ENCODE peak calls at places on chromosomes 3 and 15, in six cellular contexts. G is astrocyte, W is HCT116, N is fibroblast of lung, Q is GM23338, L is PC-3. X is an unnamed sample. For H4K20me1, the result is how much of the 10 kb centered on the place peaks cover.

GRCh38 chr15:99135194-99135593 is 30.3 kb downstream of the SYNM start:
- DNase-seq in G (no peak), W (no peak), N (no peak), Q (no peak), L (peak), X (no peak)

GRCh38 chr15:66619152-66619903 is 53.5 kb upstream of the LCTL start:
- DNase-seq in G (peak), W (peak), N (peak), Q (peak), L (peak), X (peak)

GRCh38 chr3:47009225-47010049 is 30.0 kb downstream of the NBEAL2 start:
- DNase-seq in G (peak), W (no peak), N (peak), Q (peak), L (no peak), X (peak)

GRCh38 chr3:144085964-144086363 is 114.3 kb downstream of the DIPK2A start:
- DNase-seq in G (no peak), W (no peak), N (peak), Q (no peak), L (peak), X (peak)

GRCh38 chr3:19947549-19948071 is 713 bp downstream of the RAB5A start:
- DNase-seq in G (peak), W (peak), N (peak), Q (peak), L (peak), X (peak)

GRCh38 chr3:28637742-28638141 is 289.1 kb upstream of the AZI2 start:
- DNase-seq in G (no peak), W (no peak), N (no peak), Q (no peak), L (no peak), X (no peak)

GRCh38 chr3:137765310-137766033 is 1.4 kb downstream of the SOX14 start:
- DNase-seq in G (no peak), W (no peak), N (no peak), Q (peak), L (no peak), X (no peak)

GRCh38 chr3:19232566-19232965 is 84.3 kb downstream of the KCNH8 start:
- DNase-seq in G (no peak), W (no peak), N (no peak), Q (no peak), L (no peak), X (no peak)

GRCh38 chr3:190786898-190787297 is 75.6 kb downstream of the GMNC start:
- DNase-seq in G (no peak), W (no peak), N (no peak), Q (no peak), L (peak), X (no peak)

GRCh38 chr15:90203922-90204321 is 2.8 kb downstream of the SEMA4B start:
- DNase-seq in G (no peak), W (no peak), N (no peak), Q (no peak), L (no peak), X (no peak)

GRCh38 chr3:153572654-153573053 is 410.6 kb downstream of the RAP2B start:
- DNase-seq in G (no peak), W (no peak), N (no peak), Q (no peak), L (no peak), X (no peak)

GRCh38 chr3:9430733-9431132 is 33.3 kb downstream of the SETD5 start:
- DNase-seq in G (no peak), W (no peak), N (no peak), Q (no peak), L (no peak), X (no peak)

GRCh38 chr15:35674873-35675781 is 129.2 kb upstream of the DPH6 start:
- DNase-seq in G (peak), W (no peak), N (peak), Q (peak), L (no peak), X (peak)

GRCh38 chr15:34239151-34239761 is 14.4 kb downstream of the EMC4 start:
- DNase-seq in G (peak), W (peak), N (peak), Q (peak), L (peak), X (peak)

GRCh38 chr15:83977992-83978391 is 257.6 kb upstream of the GOLGA6L4 start:
- DNase-seq in G (no peak), W (no peak), N (no peak), Q (no peak), L (no peak), X (no peak)

GRCh38 chr3:16319723-16320122 is 54.7 kb downstream of the OXNAD1 start:
- DNase-seq in G (no peak), W (no peak), N (no peak), Q (no peak), L (no peak), X (no peak)

DNA sequence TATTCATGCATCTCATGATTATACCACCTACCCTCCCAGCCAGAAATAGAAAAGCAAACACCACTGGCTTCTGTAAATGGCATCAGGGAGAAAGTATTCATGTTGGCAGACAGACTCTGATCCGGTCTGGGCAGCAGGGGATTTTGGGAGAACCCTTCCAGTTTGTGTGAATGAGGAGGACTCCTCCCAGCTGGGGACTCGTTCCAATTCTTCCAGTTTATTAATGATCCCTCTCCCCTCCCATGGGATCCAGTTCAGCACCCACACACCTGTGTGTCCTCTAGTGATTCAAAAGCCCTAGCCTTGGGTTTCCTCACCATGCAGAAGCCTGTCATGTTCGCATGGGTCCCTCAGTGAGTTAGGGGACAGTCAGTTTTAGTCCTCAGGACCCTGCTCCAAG is 110.9 kb downstream of the IQSEC1 start:
- DNase-seq in G (no peak), W (no peak), N (peak), Q (no peak), L (no peak), X (peak)
- H4K20me1 ChIP-seq in G (half or more), W (under half), N (under half), Q (under half), L (under half), X (under half)

DNA sequence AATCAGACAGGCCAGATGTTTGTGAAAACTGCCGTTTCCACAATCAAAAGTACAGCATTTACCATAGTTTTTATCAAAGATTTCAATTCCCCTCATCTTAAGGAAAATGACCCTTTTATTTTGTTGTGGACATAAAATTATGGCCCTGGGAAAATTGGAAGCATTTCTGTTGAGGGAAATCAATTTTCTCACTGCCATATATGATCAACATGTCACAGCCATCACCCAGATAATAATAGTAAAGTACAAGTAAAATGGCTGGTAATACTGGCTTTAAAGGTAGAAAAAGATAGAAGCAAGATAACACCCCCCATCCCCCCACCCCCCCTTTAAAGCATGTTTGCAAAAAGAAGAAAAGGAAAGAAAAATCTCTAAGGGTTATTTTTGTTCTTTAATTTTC is 311.7 kb downstream of the WDR72 start:
- DNase-seq in G (no peak), W (no peak), N (no peak), Q (no peak), L (no peak), X (no peak)
- H3K27ac ChIP-seq in G (no peak), W (no peak), N (no peak), Q (no peak), L (no peak), X (no peak)

GRCh38 chr3:45608885-45609284 is 14.3 kb downstream of the LIMD1 start:
- DNase-seq in G (peak), W (no peak), N (peak), Q (no peak), L (peak), X (peak)

GRCh38 chr3:45611619-45612018 is 17.1 kb downstream of the LIMD1 start:
- DNase-seq in G (no peak), W (no peak), N (peak), Q (no peak), L (peak), X (no peak)

GRCh38 chr3:45608296-45608695 is 13.7 kb downstream of the LIMD1 start:
- DNase-seq in G (no peak), W (no peak), N (no peak), Q (no peak), L (no peak), X (no peak)

GRCh38 chr3:45612138-45612537 is 17.6 kb downstream of the LIMD1 start:
- DNase-seq in G (no peak), W (no peak), N (no peak), Q (no peak), L (no peak), X (no peak)

DNA sequence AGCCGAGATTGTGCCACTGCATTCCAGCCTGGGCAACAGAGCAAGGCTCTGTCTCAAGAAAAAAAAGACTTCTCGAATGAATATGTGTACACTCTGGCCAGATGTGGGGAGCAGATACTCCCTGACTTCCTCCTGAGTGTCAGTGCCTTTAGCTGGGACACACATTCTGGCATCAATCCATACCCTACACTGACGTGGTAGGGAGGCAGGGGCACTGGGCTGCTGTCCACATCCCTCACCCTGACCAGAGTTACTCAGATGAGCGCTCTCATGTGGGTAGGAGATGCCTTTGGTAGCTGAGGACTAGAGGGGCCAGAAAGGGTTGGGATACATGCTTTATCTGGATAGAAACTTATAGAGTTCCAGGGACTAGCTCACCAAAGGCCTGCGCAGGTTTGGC is 15.6 kb downstream of the LIMD1 start:
- DNase-seq in G (no peak), W (no peak), N (no peak), Q (no peak), L (no peak), X (no peak)
- H4K20me1 ChIP-seq in G (half or more), W (under half), N (under half), Q (under half), L (half or more), X (under half)

DNA sequence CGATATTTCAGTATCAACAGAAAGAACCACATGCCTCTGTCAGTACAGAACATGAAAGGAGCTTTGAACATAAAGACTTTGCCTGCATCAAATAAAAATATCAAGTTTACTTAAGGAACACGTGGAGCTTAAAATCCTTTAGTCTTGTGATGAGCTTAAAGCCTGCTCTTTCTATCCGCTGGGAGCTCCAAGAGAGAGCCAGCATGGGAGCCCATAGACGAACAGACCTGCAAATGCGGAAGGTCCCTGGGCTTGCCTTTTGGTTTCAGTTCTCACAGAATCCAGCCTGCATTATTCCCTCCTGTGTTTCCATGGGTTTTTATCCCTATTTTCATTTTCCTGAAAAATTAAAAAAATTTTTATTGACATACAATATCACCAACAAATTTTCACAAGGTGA is 530.6 kb upstream of the RGMA start:
- DNase-seq in G (no peak), W (no peak), N (no peak), Q (no peak), L (no peak), X (no peak)
- H3K27ac ChIP-seq in G (no peak), W (no peak), N (no peak), Q (no peak), L (no peak), X (no peak)

GRCh38 chr3:113628788-113629187 is 67.7 kb downstream of the USF3 start:
- DNase-seq in G (no peak), W (no peak), N (no peak), Q (no peak), L (no peak), X (no peak)
- H4K20me1 ChIP-seq in G (under half), W (under half), N (under half), Q (under half), L (under half), X (under half)